ENCODE peak calls at places on chromosomes 6 and 20, in seven cellular contexts. F is EL; Q is ELR; M is stimulated activated CD4-positive, alpha-beta T cell treated with anti-CD3 and anti-CD28 coated beads, Interleukin-1b, Interleukin-23, amount 100 ng/mL, for 48 hours; U is gastrocnemius medialis; X is anterior cingulate cortex; L is lung microvascular endothelial cell. Z is an unnamed sample.

GRCh38 chr6:164099535-164099982 is 685.0 kb downstream of the QKI start:
- DNase-seq in F (no peak), Q (no peak), M (no peak), U (no peak), X (peak), L (no peak), Z (peak)

GRCh38 chr6:1510239-1510638 is 99.5 kb upstream of the FOXC1 start:
- DNase-seq in F (no peak), Q (no peak), M (no peak), U (no peak), X (no peak), L (no peak), Z (peak)

GRCh38 chr6:152351742-152352141 is 285.4 kb downstream of the SYNE1 start:
- DNase-seq in F (no peak), Q (no peak), M (no peak), U (no peak), X (no peak), L (no peak), Z (no peak)

GRCh38 chr20:31569163-31570020 is 35.7 kb upstream of the ID1 start:
- DNase-seq in F (peak), Q (peak), M (peak), U (no peak), X (peak), L (peak), Z (peak)

GRCh38 chr6:76166874-76167273 is 94.4 kb upstream of the IMPG1 start:
- DNase-seq in F (no peak), Q (no peak), M (no peak), U (no peak), X (no peak), L (no peak), Z (no peak)

GRCh38 chr6:113847435-113847834 is 9.7 kb upstream of the MARCKS start:
- DNase-seq in F (peak), Q (peak), M (no peak), U (no peak), X (no peak), L (no peak), Z (no peak)

GRCh38 chr20:25637247-25637646 is 13.4 kb upstream of the NANP start:
- DNase-seq in F (no peak), Q (no peak), M (no peak), U (no peak), X (no peak), L (no peak), Z (no peak)

GRCh38 chr20:34710861-34711574 is 6.9 kb downstream of the TP53INP2 start:
- DNase-seq in F (no peak), Q (no peak), M (no peak), U (no peak), X (no peak), L (no peak), Z (no peak)

GRCh38 chr20:56957737-56958553 is 308.5 kb downstream of the BMP7 start:
- DNase-seq in F (no peak), Q (no peak), M (no peak), U (no peak), X (no peak), L (no peak), Z (no peak)

GRCh38 chr6:168277274-168277669 is 42.3 kb downstream of the DACT2 start:
- DNase-seq in F (no peak), Q (no peak), M (no peak), U (no peak), X (no peak), L (no peak), Z (no peak)

GRCh38 chr20:23546435-23547144 is 21.7 kb downstream of the CST9L start:
- DNase-seq in F (no peak), Q (no peak), M (no peak), U (no peak), X (no peak), L (no peak), Z (no peak)

GRCh38 chr6:33278810-33279209 is 1.9 kb downstream of the B3GALT4 start:
- DNase-seq in F (no peak), Q (no peak), M (no peak), U (no peak), X (no peak), L (no peak), Z (no peak)

GRCh38 chr6:11258260-11259237 is 26.1 kb upstream of the NEDD9 start:
- DNase-seq in F (no peak), Q (peak), M (no peak), U (no peak), X (no peak), L (no peak), Z (no peak)

GRCh38 chr20:22232923-22233322 is 351.4 kb downstream of the FOXA2 start:
- DNase-seq in F (no peak), Q (no peak), M (no peak), U (no peak), X (no peak), L (no peak), Z (no peak)

GRCh38 chr6:152259234-152259633 is 377.9 kb downstream of the SYNE1 start:
- DNase-seq in F (no peak), Q (no peak), M (no peak), U (no peak), X (no peak), L (no peak), Z (no peak)

GRCh38 chr6:166910601-166911000 is 45.7 kb downstream of the RNASET2 start:
- DNase-seq in F (no peak), Q (peak), M (peak), U (no peak), X (no peak), L (no peak), Z (peak)

GRCh38 chr6:109678240-109678639 is 12.8 kb downstream of the AK9 start:
- DNase-seq in F (no peak), Q (no peak), M (no peak), U (no peak), X (no peak), L (no peak), Z (no peak)

GRCh38 chr6:138031850-138032249 is 75.4 kb downstream of the PERP start:
- DNase-seq in F (no peak), Q (no peak), M (no peak), U (no peak), X (no peak), L (no peak), Z (no peak)

GRCh38 chr6:55456016-55456415 is 123.0 kb downstream of the HMGCLL1 start:
- DNase-seq in F (no peak), Q (no peak), M (no peak), U (no peak), X (no peak), L (no peak), Z (no peak)

GRCh38 chr6:68728580-68728979 is 93.5 kb downstream of the ADGRB3 start:
- DNase-seq in F (no peak), Q (no peak), M (no peak), U (no peak), X (no peak), L (no peak), Z (no peak)

GRCh38 chr6:83870649-83871048 is 11.2 kb downstream of the CYB5R4 start:
- DNase-seq in F (no peak), Q (no peak), M (no peak), U (no peak), X (no peak), L (no peak), Z (no peak)

GRCh38 chr6:43771858-43772570 is 2.0 kb downstream of the VEGFA start:
- DNase-seq in F (peak), Q (peak), M (peak), U (peak), X (peak), L (peak), Z (peak)

GRCh38 chr20:17759449-17759848 is 59.7 kb downstream of the BANF2 start:
- DNase-seq in F (no peak), Q (no peak), M (no peak), U (no peak), X (no peak), L (no peak), Z (no peak)

GRCh38 chr6:139909992-139910391 is 535.5 kb upstream of the CITED2 start:
- DNase-seq in F (no peak), Q (no peak), M (no peak), U (no peak), X (no peak), L (peak), Z (no peak)

GRCh38 chr20:62726716-62727583 is 18.3 kb downstream of the NTSR1 start:
- DNase-seq in F (no peak), Q (no peak), M (no peak), U (no peak), X (no peak), L (no peak), Z (no peak)

GRCh38 chr20:60507087-60507684 is 549.0 kb downstream of the CDH26 start:
- DNase-seq in F (no peak), Q (no peak), M (no peak), U (no peak), X (no peak), L (no peak), Z (no peak)

GRCh38 chr20:15890358-15890982 is 682.8 kb downstream of the KIF16B start:
- DNase-seq in F (no peak), Q (no peak), M (no peak), U (no peak), X (no peak), L (no peak), Z (no peak)

GRCh38 chr20:49893242-49894072 is 21.9 kb downstream of the SPATA2 start:
- DNase-seq in F (no peak), Q (no peak), M (peak), U (no peak), X (no peak), L (no peak), Z (no peak)

GRCh38 chr20:25042531-25043498 is 15.1 kb downstream of the ACSS1 start:
- DNase-seq in F (no peak), Q (no peak), M (peak), U (no peak), X (no peak), L (no peak), Z (peak)

GRCh38 chr20:12395404-12396159 is 477.9 kb downstream of the BTBD3 start:
- DNase-seq in F (no peak), Q (no peak), M (no peak), U (no peak), X (no peak), L (no peak), Z (no peak)

GRCh38 chr20:35146299-35146921 is 726 bp downstream of the EDEM2 start:
- DNase-seq in F (peak), Q (peak), M (peak), U (no peak), X (no peak), L (peak), Z (peak)

GRCh38 chr6:107768044-107768443 is 56.1 kb downstream of the SCML4 start:
- DNase-seq in F (no peak), Q (no peak), M (no peak), U (no peak), X (no peak), L (no peak), Z (no peak)

GRCh38 chr6:138597336-138597735 is 98.0 kb upstream of the NHSL1 start:
- DNase-seq in F (no peak), Q (no peak), M (no peak), U (no peak), X (no peak), L (peak), Z (no peak)

GRCh38 chr20:52060794-52061714 is 130.5 kb downstream of the ZFP64 start:
- DNase-seq in F (peak), Q (peak), M (no peak), U (no peak), X (no peak), L (peak), Z (no peak)

GRCh38 chr6:56040271-56040670 is 164.9 kb upstream of the BMP5 start:
- DNase-seq in F (peak), Q (peak), M (no peak), U (no peak), X (no peak), L (peak), Z (no peak)

GRCh38 chr20:41174782-41175181 is 37.4 kb downstream of the PLCG1 start:
- DNase-seq in F (peak), Q (no peak), M (no peak), U (no peak), X (no peak), L (no peak), Z (no peak)

GRCh38 chr6:34600796-34601195 is 44.7 kb upstream of the SPDEF start:
- DNase-seq in F (no peak), Q (no peak), M (no peak), U (no peak), X (no peak), L (no peak), Z (no peak)

GRCh38 chr6:52475307-52475706 is 55.2 kb downstream of the EFHC1 start:
- DNase-seq in F (no peak), Q (no peak), M (no peak), U (no peak), X (no peak), L (no peak), Z (no peak)

Z was measured in head of caudate nucleus.